ENCODE peak calls at places on chromosomes 11 and 22, in eight cellular contexts. One of them, this sample, is unnamed.

GRCh38 chr11:18106688-18107087 is 806 bp upstream of the SAAL1 start:
- DNase-seq in SW 1271: no peak
- DNase-seq in uterus: no peak
- DNase-seq in CD8-positive, alpha-beta T cell: no peak
- DNase-seq in NCI-H82: no peak
- DNase-seq in HCT116: no peak
- DNase-seq in posterior vena cava: no peak
- DNase-seq in IMR-90: peak
- DNase-seq in this sample: no peak

GRCh38 chr11:28939381-28939780 is 831.2 kb downstream of the METTL15 start:
- DNase-seq in SW 1271: no peak
- DNase-seq in uterus: no peak
- DNase-seq in CD8-positive, alpha-beta T cell: no peak
- DNase-seq in NCI-H82: no peak
- DNase-seq in HCT116: no peak
- DNase-seq in posterior vena cava: no peak
- DNase-seq in IMR-90: no peak
- DNase-seq in this sample: no peak

GRCh38 chr22:39967996-39968968 is 8.1 kb downstream of the TMA7B start:
- DNase-seq in SW 1271: no peak
- DNase-seq in uterus: peak
- DNase-seq in CD8-positive, alpha-beta T cell: no peak
- DNase-seq in NCI-H82: peak
- DNase-seq in HCT116: no peak
- DNase-seq in posterior vena cava: no peak
- DNase-seq in IMR-90: no peak
- DNase-seq in this sample: no peak

GRCh38 chr22:22520667-22521602 is 865 bp upstream of the ZNF280A start:
- DNase-seq in SW 1271: no peak
- DNase-seq in uterus: no peak
- DNase-seq in CD8-positive, alpha-beta T cell: no peak
- DNase-seq in NCI-H82: peak
- DNase-seq in HCT116: no peak
- DNase-seq in posterior vena cava: no peak
- DNase-seq in IMR-90: peak
- DNase-seq in this sample: no peak

GRCh38 chr11:65436412-65437032 is 13.9 kb downstream of the NEAT1 start:
- DNase-seq in SW 1271: no peak
- DNase-seq in uterus: peak
- DNase-seq in CD8-positive, alpha-beta T cell: no peak
- DNase-seq in NCI-H82: no peak
- DNase-seq in HCT116: no peak
- DNase-seq in posterior vena cava: peak
- DNase-seq in IMR-90: peak
- DNase-seq in this sample: peak

GRCh38 chr22:46779023-46779422 is 16.6 kb downstream of the TBC1D22A start:
- DNase-seq in SW 1271: no peak
- DNase-seq in uterus: no peak
- DNase-seq in CD8-positive, alpha-beta T cell: no peak
- DNase-seq in NCI-H82: no peak
- DNase-seq in HCT116: no peak
- DNase-seq in posterior vena cava: no peak
- DNase-seq in IMR-90: no peak
- DNase-seq in this sample: no peak

GRCh38 chr11:66026017-66026529 is at the start of gene CATSPER1:
- DNase-seq in SW 1271: no peak
- DNase-seq in uterus: no peak
- DNase-seq in CD8-positive, alpha-beta T cell: no peak
- DNase-seq in NCI-H82: no peak
- DNase-seq in HCT116: no peak
- DNase-seq in posterior vena cava: no peak
- DNase-seq in IMR-90: no peak
- DNase-seq in this sample: no peak

GRCh38 chr11:46356911-46357482 is 9.7 kb downstream of the DGKZ start:
- DNase-seq in SW 1271: no peak
- DNase-seq in uterus: no peak
- DNase-seq in CD8-positive, alpha-beta T cell: no peak
- DNase-seq in NCI-H82: no peak
- DNase-seq in HCT116: no peak
- DNase-seq in posterior vena cava: no peak
- DNase-seq in IMR-90: peak
- DNase-seq in this sample: no peak

GRCh38 chr11:69499216-69499945 is 17.9 kb downstream of the LINC01488 start:
- DNase-seq in SW 1271: no peak
- DNase-seq in uterus: no peak
- DNase-seq in CD8-positive, alpha-beta T cell: no peak
- DNase-seq in NCI-H82: no peak
- DNase-seq in HCT116: no peak
- DNase-seq in posterior vena cava: peak
- DNase-seq in IMR-90: no peak
- DNase-seq in this sample: no peak

GRCh38 chr11:10856689-10857603 is 907 bp downstream of the ZBED5 start:
- DNase-seq in SW 1271: no peak
- DNase-seq in uterus: peak
- DNase-seq in CD8-positive, alpha-beta T cell: no peak
- DNase-seq in NCI-H82: peak
- DNase-seq in HCT116: no peak
- DNase-seq in posterior vena cava: no peak
- DNase-seq in IMR-90: peak
- DNase-seq in this sample: peak

GRCh38 chr11:69888671-69889076 is 69.5 kb upstream of the FGF3 start:
- DNase-seq in SW 1271: no peak
- DNase-seq in uterus: peak
- DNase-seq in CD8-positive, alpha-beta T cell: peak
- DNase-seq in NCI-H82: peak
- DNase-seq in HCT116: peak
- DNase-seq in posterior vena cava: peak
- DNase-seq in IMR-90: peak
- DNase-seq in this sample: peak

GRCh38 chr11:96113100-96113710 is 189.3 kb upstream of the MTMR2 start:
- DNase-seq in SW 1271: no peak
- DNase-seq in uterus: no peak
- DNase-seq in CD8-positive, alpha-beta T cell: no peak
- DNase-seq in NCI-H82: peak
- DNase-seq in HCT116: no peak
- DNase-seq in posterior vena cava: no peak
- DNase-seq in IMR-90: peak
- DNase-seq in this sample: no peak

GRCh38 chr11:64869571-64870175 is 8.7 kb downstream of the EHD1 start:
- DNase-seq in SW 1271: no peak
- DNase-seq in uterus: no peak
- DNase-seq in CD8-positive, alpha-beta T cell: no peak
- DNase-seq in NCI-H82: peak
- DNase-seq in HCT116: no peak
- DNase-seq in posterior vena cava: no peak
- DNase-seq in IMR-90: no peak
- DNase-seq in this sample: no peak

GRCh38 chr11:96091476-96091875 is 167.6 kb upstream of the MTMR2 start:
- DNase-seq in SW 1271: no peak
- DNase-seq in uterus: no peak
- DNase-seq in CD8-positive, alpha-beta T cell: no peak
- DNase-seq in NCI-H82: peak
- DNase-seq in HCT116: no peak
- DNase-seq in posterior vena cava: no peak
- DNase-seq in IMR-90: peak
- DNase-seq in this sample: no peak

GRCh38 chr22:37197451-37198289 is 9.6 kb upstream of the C1QTNF6 start:
- DNase-seq in SW 1271: peak
- DNase-seq in uterus: peak
- DNase-seq in CD8-positive, alpha-beta T cell: no peak
- DNase-seq in NCI-H82: no peak
- DNase-seq in HCT116: peak
- DNase-seq in posterior vena cava: peak
- DNase-seq in IMR-90: peak
- DNase-seq in this sample: peak

GRCh38 chr11:120871924-120872323 is 152.0 kb upstream of the TBCEL start:
- DNase-seq in SW 1271: no peak
- DNase-seq in uterus: no peak
- DNase-seq in CD8-positive, alpha-beta T cell: no peak
- DNase-seq in NCI-H82: peak
- DNase-seq in HCT116: no peak
- DNase-seq in posterior vena cava: no peak
- DNase-seq in IMR-90: no peak
- DNase-seq in this sample: no peak

GRCh38 chr11:65479184-65480145 is 19.4 kb upstream of the MALAT1 start:
- DNase-seq in SW 1271: no peak
- DNase-seq in uterus: peak
- DNase-seq in CD8-positive, alpha-beta T cell: no peak
- DNase-seq in NCI-H82: peak
- DNase-seq in HCT116: no peak
- DNase-seq in posterior vena cava: peak
- DNase-seq in IMR-90: peak
- DNase-seq in this sample: peak

GRCh38 chr11:105697291-105697690 is 87.4 kb downstream of the GRIA4 start:
- DNase-seq in SW 1271: no peak
- DNase-seq in uterus: no peak
- DNase-seq in CD8-positive, alpha-beta T cell: no peak
- DNase-seq in NCI-H82: no peak
- DNase-seq in HCT116: no peak
- DNase-seq in posterior vena cava: no peak
- DNase-seq in IMR-90: no peak
- DNase-seq in this sample: no peak

GRCh38 chr11:116736763-116737162 is 36.0 kb downstream of the BUD13 start:
- DNase-seq in SW 1271: no peak
- DNase-seq in uterus: no peak
- DNase-seq in CD8-positive, alpha-beta T cell: no peak
- DNase-seq in NCI-H82: peak
- DNase-seq in HCT116: peak
- DNase-seq in posterior vena cava: no peak
- DNase-seq in IMR-90: no peak
- DNase-seq in this sample: no peak

GRCh38 chr22:45077286-45077685 is 67.5 kb upstream of the PHF21B start:
- DNase-seq in SW 1271: no peak
- DNase-seq in uterus: no peak
- DNase-seq in CD8-positive, alpha-beta T cell: no peak
- DNase-seq in NCI-H82: no peak
- DNase-seq in HCT116: no peak
- DNase-seq in posterior vena cava: no peak
- DNase-seq in IMR-90: no peak
- DNase-seq in this sample: no peak

GRCh38 chr11:17477361-17477760 is 716 bp upstream of the ABCC8 start:
- DNase-seq in SW 1271: no peak
- DNase-seq in uterus: no peak
- DNase-seq in CD8-positive, alpha-beta T cell: no peak
- DNase-seq in NCI-H82: no peak
- DNase-seq in HCT116: no peak
- DNase-seq in posterior vena cava: no peak
- DNase-seq in IMR-90: no peak
- DNase-seq in this sample: no peak

GRCh38 chr11:60916669-60917206 is 2.8 kb downstream of the TMEM109 start:
- DNase-seq in SW 1271: no peak
- DNase-seq in uterus: no peak
- DNase-seq in CD8-positive, alpha-beta T cell: no peak
- DNase-seq in NCI-H82: peak
- DNase-seq in HCT116: no peak
- DNase-seq in posterior vena cava: no peak
- DNase-seq in IMR-90: no peak
- DNase-seq in this sample: no peak

GRCh38 chr11:72673943-72674828 is at the start of gene PDE2A:
- DNase-seq in SW 1271: no peak
- DNase-seq in uterus: no peak
- DNase-seq in CD8-positive, alpha-beta T cell: no peak
- DNase-seq in NCI-H82: peak
- DNase-seq in HCT116: no peak
- DNase-seq in posterior vena cava: no peak
- DNase-seq in IMR-90: no peak
- DNase-seq in this sample: no peak

This sample was measured in gastrocnemius medialis.